ENCODE peak calls at places on chromosome 17, in six cellular contexts. M, V, R, F, T and Y are unnamed samples. For H3K4me1, the result is how much of the 10 kb centered on the place peaks cover.

GRCh38 chr17:29954405-29954804 is 13.0 kb downstream of the EFCAB5 start:
- DNase-seq in F (no peak), T (no peak), R (no peak), M (no peak), V (no peak), Y (no peak)

GRCh38 chr17:32124985-32125847 is 17.1 kb upstream of the RHOT1 start:
- DNase-seq in T (peak), V (no peak), M (peak), R (no peak), F (no peak), Y (no peak)

GRCh38 chr17:28760987-28761562 is 17.3 kb downstream of the TRAF4 start:
- DNase-seq in T (no peak), M (peak), V (peak), R (peak), F (no peak), Y (no peak)

GRCh38 chr17:60901222-60901621 is 223.6 kb downstream of the BCAS3 start:
- DNase-seq in M (no peak), T (no peak), R (no peak), V (no peak), F (no peak), Y (no peak)

GRCh38 chr17:5582177-5582885 is 2.0 kb downstream of the NLRP1 start:
- DNase-seq in T (no peak), F (no peak), R (no peak), V (no peak), M (no peak), Y (no peak)

GRCh38 chr17:50830298-50830697 is 5.1 kb upstream of the WFIKKN2 start:
- DNase-seq in R (no peak), V (no peak), F (no peak), T (no peak), M (peak), Y (no peak)

GRCh38 chr17:69555056-69555455 is 140.6 kb downstream of the MAP2K6 start:
- DNase-seq in V (no peak), R (peak), T (no peak), M (no peak), F (no peak), Y (no peak)

GRCh38 chr17:77995146-77995852 is 36.8 kb downstream of the TNRC6C start:
- DNase-seq in M (no peak), V (no peak), F (no peak), R (no peak), T (peak), Y (no peak)

GRCh38 chr17:27475070-27475673 is 18.9 kb downstream of the KSR1 start:
- DNase-seq in M (no peak), F (no peak), T (no peak), V (no peak), R (no peak), Y (no peak)

GRCh38 chr17:77908501-77908900 is 50.0 kb upstream of the TNRC6C start:
- DNase-seq in T (no peak), F (no peak), M (no peak), V (no peak), R (no peak), Y (no peak)

GRCh38 chr17:10318540-10318939 is 54.3 kb downstream of the MYH13 start:
- DNase-seq in V (no peak), T (no peak), R (no peak), F (no peak), M (no peak), Y (no peak)

GRCh38 chr17:66165537-66166123 is 26.3 kb downstream of the CEP112 start:
- DNase-seq in R (peak), F (peak), V (no peak), T (peak), M (no peak), Y (peak)

GRCh38 chr17:47941998-47942490 is 673 bp downstream of the PNPO start:
- DNase-seq in R (no peak), F (no peak), T (peak), M (no peak), V (no peak), Y (no peak)

GRCh38 chr17:81440511-81441244 is 45.4 kb downstream of the BAHCC1 start:
- DNase-seq in M (no peak), F (no peak), V (no peak), T (peak), R (no peak), Y (no peak)

GRCh38 chr17:40475234-40476210 is 25.9 kb downstream of the TNS4 start:
- DNase-seq in F (no peak), M (no peak), V (no peak), T (no peak), R (no peak), Y (no peak)

GRCh38 chr17:80717661-80718060 is 173.0 kb downstream of the RPTOR start:
- DNase-seq in T (no peak), V (no peak), M (no peak), R (no peak), F (no peak), Y (no peak)

GRCh38 chr17:66906321-66907278 is 57.9 kb upstream of the CACNG4 start:
- DNase-seq in R (peak), F (peak), T (peak), M (peak), V (peak), Y (peak)

GRCh38 chr17:7476474-7476873 is 3.0 kb downstream of the ZBTB4 start:
- DNase-seq in F (no peak), T (no peak), V (no peak), M (no peak), R (no peak), Y (no peak)

GRCh38 chr17:30363715-30364202 is 15.0 kb upstream of the CPD start:
- DNase-seq in V (no peak), T (no peak), F (no peak), M (peak), R (no peak), Y (peak)

GRCh38 chr17:47897561-47897960 is 1.5 kb downstream of the SP2 start:
- DNase-seq in F (no peak), M (no peak), R (no peak), V (no peak), T (no peak), Y (no peak)

GRCh38 chr17:49616086-49616485 is 40.4 kb downstream of the NXPH3 start:
- DNase-seq in M (no peak), V (no peak), T (no peak), F (no peak), R (no peak), Y (no peak)

GRCh38 chr17:66964930-66965800 is 658 bp downstream of the CACNG4 start:
- DNase-seq in V (no peak), M (no peak), T (peak), F (no peak), R (peak), Y (no peak)

GRCh38 chr17:55296171-55296695 is 31.5 kb downstream of the HLF start:
- DNase-seq in T (no peak), V (no peak), M (no peak), R (no peak), F (no peak), Y (no peak)

GRCh38 chr17:61400058-61400785 is 579 bp downstream of the TBX2 start:
- DNase-seq in F (no peak), R (no peak), M (no peak), V (no peak), T (peak), Y (no peak)

GRCh38 chr17:81553018-81553615 is 964 bp upstream of the FAAP100 start:
- DNase-seq in R (peak), F (peak), V (peak), M (peak), T (peak), Y (no peak)

GRCh38 chr17:78818932-78819331 is 21.7 kb downstream of the USP36 start:
- DNase-seq in V (no peak), F (no peak), M (peak), T (peak), R (no peak), Y (no peak)

GRCh38 chr17:59435238-59435637 is 103.8 kb downstream of the YPEL2 start:
- DNase-seq in T (no peak), F (no peak), R (no peak), M (no peak), V (no peak), Y (no peak)

GRCh38 chr17:81966343-81967243 is 5.6 kb upstream of the NOTUM start:
- DNase-seq in M (peak), V (no peak), F (no peak), R (no peak), T (peak), Y (no peak)

GRCh38 chr17:58330997-58331814 is 2.6 kb upstream of the TSPOAP1 start:
- DNase-seq in M (peak), V (no peak), R (no peak), F (no peak), T (peak), Y (no peak)

GRCh38 chr17:979539-980405 is at the start of gene NXN:
- DNase-seq in M (peak), T (peak), V (peak), F (no peak), R (peak), Y (no peak)

GRCh38 chr17:61397086-61397842 is 2.4 kb upstream of the TBX2 start:
- DNase-seq in T (peak), F (no peak), V (no peak), R (no peak), M (no peak), Y (no peak)

GRCh38 chr17:9339958-9340357 is 235.7 kb downstream of the STX8 start:
- DNase-seq in V (no peak), M (no peak), R (no peak), F (no peak), T (no peak), Y (no peak)

GRCh38 chr17:42311240-42312034 is 23.1 kb downstream of the STAT5A start:
- DNase-seq in F (no peak), M (peak), R (peak), T (peak), V (peak), Y (no peak)

GRCh38 chr17:21191698-21192097 is 22.3 kb downstream of the TMEM11 start:
- DNase-seq in T (peak), F (no peak), M (no peak), R (no peak), V (no peak), Y (no peak)

GRCh38 chr17:57444632-57445031 is 188.3 kb downstream of the MSI2 start:
- DNase-seq in M (no peak), R (no peak), V (no peak), T (no peak), F (no peak), Y (no peak)

GRCh38 chr17:33642002-33642401 is 348.9 kb upstream of the ASIC2 start:
- DNase-seq in M (no peak), R (no peak), V (no peak), F (no peak), T (peak), Y (no peak)

GRCh38 chr17:8393470-8394231 is 4.0 kb downstream of the RNF222 start:
- DNase-seq in F (no peak), M (no peak), V (no peak), R (no peak), T (no peak), Y (no peak)

GRCh38 chr17:64032081-64032480 is 11.6 kb upstream of the ICAM2 start:
- DNase-seq in M (no peak), T (no peak), F (no peak), R (no peak), V (peak), Y (no peak)

GRCh38 chr17:17725853-17726720 is 44.8 kb downstream of the RAI1 start:
- DNase-seq in V (no peak), F (no peak), R (no peak), T (peak), M (no peak), Y (no peak)
- TF ChIP-seq POLR2AphosphoS5 in V (no peak), F (no peak), R (no peak), T (no peak), M (no peak), Y (no peak)

GRCh38 chr17:75927286-75927922 is 13.4 kb downstream of the FBF1 start:
- DNase-seq in M (peak), R (peak), V (no peak), T (peak), F (peak), Y (no peak)
- TF ChIP-seq CTCF in M (no peak), R (peak), V (peak), T (peak), F (peak), Y (no peak)

DNA sequence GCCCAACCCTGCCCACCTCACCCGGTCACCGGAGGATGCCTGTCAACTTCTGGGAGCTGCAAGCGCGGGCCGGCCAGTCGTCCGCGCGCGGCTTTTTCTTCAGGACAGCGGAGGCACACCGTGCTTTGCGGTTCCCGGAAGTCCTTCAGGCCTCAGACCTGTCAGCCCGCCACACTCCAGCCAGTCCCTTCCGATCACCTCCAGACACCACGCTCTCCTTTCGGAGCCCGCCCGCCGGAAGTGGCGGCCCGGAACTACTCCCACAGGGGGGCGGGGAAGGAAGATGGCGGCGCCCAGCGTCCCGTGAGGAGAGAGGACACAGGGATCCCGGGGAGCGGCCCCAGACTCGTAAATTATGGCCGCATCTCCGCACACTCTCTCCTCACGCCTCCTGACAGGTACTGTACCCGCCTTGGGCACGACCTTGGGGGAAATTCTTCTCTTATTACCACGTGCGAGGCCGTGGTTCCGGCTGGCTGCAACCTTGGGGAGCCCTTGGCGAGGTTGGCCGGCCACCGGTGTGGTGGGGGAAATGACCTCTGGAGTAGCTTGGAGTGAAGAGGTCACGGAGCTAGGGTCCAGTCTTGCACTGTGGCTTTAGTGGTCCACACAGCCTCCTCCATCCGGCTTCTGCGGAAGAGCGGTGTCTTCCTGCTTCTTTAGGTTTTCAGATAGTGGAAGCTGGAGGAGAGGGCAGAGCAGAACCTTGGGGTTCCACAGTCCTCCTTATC is at the start of gene COX10:
- DNase-seq in V (peak), M (peak), R (peak), T (peak), F (peak), Y (peak)
- H3K4me1 ChIP-seq in V (under half), M (under half), R (under half), T (under half), F (under half), Y (under half)

GRCh38 chr17:62626719-62627218 is 701 bp upstream of the MRC2 start:
- DNase-seq in M (no peak), V (no peak), F (no peak), R (no peak), T (peak), Y (no peak)
- TF ChIP-seq POLR2AphosphoS5 in M (no peak), V (no peak), F (no peak), R (no peak), T (peak), Y (no peak)